ENCODE peak calls at places on chromosomes 12 and 14, in eight cellular contexts. Z is neural crest cell; G is ascending aorta; C is WERI-Rb-1; K is CD8-positive, alpha-beta T cell; N is GM13977; W is PC-9; T is thyroid gland. L is an unnamed sample.

GRCh38 chr14:96576359-96576758 is 74.2 kb downstream of the PAPOLA start:
- DNase-seq in Z (no peak), G (no peak), C (no peak), K (no peak), N (no peak), W (no peak), T (no peak), L (no peak)

GRCh38 chr12:31017535-31017934 is 56.1 kb upstream of the DDX11 start:
- DNase-seq in Z (no peak), G (no peak), C (no peak), K (no peak), N (no peak), W (no peak), T (no peak), L (no peak)

GRCh38 chr12:57418255-57418654 is 12.6 kb downstream of the R3HDM2 start:
- DNase-seq in Z (no peak), G (no peak), C (no peak), K (no peak), N (no peak), W (no peak), T (no peak), L (no peak)

GRCh38 chr12:78293039-78293686 is 462.5 kb downstream of the NAV3 start:
- DNase-seq in Z (no peak), G (no peak), C (no peak), K (no peak), N (no peak), W (peak), T (no peak), L (no peak)

GRCh38 chr12:49342066-49342913 is 4.4 kb upstream of the DNAJC22 start:
- DNase-seq in Z (peak), G (no peak), C (peak), K (peak), N (peak), W (peak), T (peak), L (peak)

GRCh38 chr12:40225984-40226602 is 1.3 kb downstream of the LRRK2 start:
- DNase-seq in Z (no peak), G (no peak), C (no peak), K (no peak), N (peak), W (no peak), T (no peak), L (no peak)

GRCh38 chr12:29782285-29782820 is 1.4 kb downstream of the TMTC1 start:
- DNase-seq in Z (no peak), G (no peak), C (no peak), K (no peak), N (peak), W (no peak), T (no peak), L (no peak)

GRCh38 chr12:9750276-9751203 is 10.2 kb downstream of the CD69 start:
- DNase-seq in Z (peak), G (no peak), C (peak), K (peak), N (peak), W (peak), T (peak), L (no peak)

GRCh38 chr12:116066381-116067230 is 210.9 kb downstream of the MED13L start:
- DNase-seq in Z (peak), G (no peak), C (peak), K (peak), N (peak), W (peak), T (peak), L (no peak)

GRCh38 chr14:44163946-44164345 is 343.1 kb downstream of the FSCB start:
- DNase-seq in Z (no peak), G (no peak), C (no peak), K (no peak), N (no peak), W (no peak), T (no peak), L (no peak)

GRCh38 chr12:40502322-40502721 is 189.9 kb upstream of the CNTN1 start:
- DNase-seq in Z (no peak), G (no peak), C (no peak), K (no peak), N (no peak), W (no peak), T (no peak), L (no peak)

GRCh38 chr12:44502681-44503080 is 373.4 kb downstream of the NELL2 start:
- DNase-seq in Z (no peak), G (no peak), C (no peak), K (no peak), N (no peak), W (no peak), T (peak), L (no peak)

GRCh38 chr12:44500423-44500822 is 375.7 kb downstream of the NELL2 start:
- DNase-seq in Z (no peak), G (no peak), C (no peak), K (no peak), N (no peak), W (no peak), T (no peak), L (no peak)

DNA sequence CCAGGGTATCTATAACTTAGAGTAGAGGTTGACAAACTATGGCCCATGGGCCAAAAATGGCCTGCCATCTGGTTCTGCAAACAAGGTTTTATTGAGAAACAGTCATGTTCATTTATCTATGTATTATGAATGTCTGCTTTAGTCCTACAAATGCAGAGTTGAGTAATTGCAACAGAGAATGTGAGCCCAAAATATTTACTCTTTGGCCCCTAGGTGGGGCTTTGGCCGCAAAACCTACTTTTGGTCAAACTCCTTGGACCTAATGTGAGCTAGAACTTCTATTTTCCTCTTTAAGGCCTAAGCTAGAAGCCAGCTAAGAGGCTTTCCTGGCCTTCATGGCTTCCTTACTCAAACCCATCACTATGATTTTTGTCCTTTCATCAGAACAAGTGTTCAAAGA is 379.1 kb downstream of the NELL2 start:
- DNase-seq in Z (no peak), G (no peak), C (no peak), K (no peak), N (no peak), W (no peak), T (no peak), L (no peak)
- TF ChIP-seq CTCF in Z (peak), G (no peak), C (peak), K (no peak), N (no peak), W (peak), T (peak), L (peak)

GRCh38 chr12:124857921-124858461 is 5.7 kb downstream of the SCARB1 start:
- DNase-seq in Z (no peak), G (no peak), C (no peak), K (no peak), N (no peak), W (no peak), T (no peak), L (no peak)

GRCh38 chr12:124855275-124855957 is 8.2 kb downstream of the SCARB1 start:
- DNase-seq in Z (no peak), G (no peak), C (no peak), K (no peak), N (no peak), W (no peak), T (no peak), L (no peak)

GRCh38 chr12:124856842-124857178 is 6.9 kb downstream of the SCARB1 start:
- DNase-seq in Z (no peak), G (no peak), C (no peak), K (no peak), N (no peak), W (no peak), T (no peak), L (no peak)

GRCh38 chr12:124854637-124855184 is 9.0 kb downstream of the SCARB1 start:
- DNase-seq in Z (no peak), G (no peak), C (no peak), K (no peak), N (no peak), W (no peak), T (no peak), L (no peak)

DNA sequence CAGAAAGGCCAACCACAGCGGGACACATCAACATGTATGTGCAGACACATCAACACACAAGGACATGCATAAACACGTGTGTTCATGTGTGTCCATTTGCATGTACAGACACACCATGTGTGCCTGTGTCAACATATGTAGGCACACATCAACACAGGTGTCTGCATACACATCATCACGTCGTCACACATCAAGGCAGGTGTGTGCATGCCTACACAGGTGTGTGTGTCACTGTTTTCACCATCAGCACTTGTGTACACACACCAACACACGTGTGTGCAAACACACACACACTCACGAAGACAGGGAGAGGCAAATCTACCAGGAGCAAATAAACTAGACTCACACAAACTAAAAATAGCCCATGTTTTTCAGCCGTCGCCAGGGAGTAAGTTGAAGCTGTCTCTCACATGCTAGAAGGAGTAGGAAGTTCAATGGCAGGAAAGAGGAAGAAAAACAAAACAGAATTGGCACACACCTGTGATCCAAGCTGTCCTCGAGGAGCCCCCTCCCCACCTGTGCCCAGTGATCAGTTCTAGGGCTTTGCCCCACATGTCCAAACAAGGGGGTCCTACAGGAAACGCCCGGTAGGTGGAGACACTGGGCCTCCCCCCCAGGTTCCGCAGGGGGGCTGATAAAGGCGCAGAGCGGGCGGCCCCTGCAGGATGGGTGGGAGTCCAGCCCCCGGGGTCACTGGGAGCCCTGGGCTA is 7.4 kb downstream of the SCARB1 start:
- DNase-seq in Z (no peak), G (no peak), C (no peak), K (no peak), N (no peak), W (no peak), T (no peak), L (no peak)
- TF ChIP-seq CTCF in Z (no peak), G (peak), C (no peak), K (no peak), N (peak), W (no peak), T (no peak), L (no peak)

GRCh38 chr14:37565550-37565949 is 29.5 kb downstream of the FOXA1 start:
- DNase-seq in Z (no peak), G (no peak), C (no peak), K (no peak), N (no peak), W (no peak), T (no peak), L (no peak)
- TF ChIP-seq CTCF in Z (peak), G (no peak), C (no peak), K (no peak), N (no peak), W (peak), T (no peak), L (peak)

GRCh38 chr12:24307153-24307552 is 357.7 kb upstream of the SOX5 start:
- DNase-seq in Z (no peak), G (no peak), C (no peak), K (no peak), N (no peak), W (no peak), T (no peak), L (no peak)
- TF ChIP-seq CTCF in Z (no peak), G (no peak), C (no peak), K (no peak), N (no peak), W (no peak), T (no peak), L (no peak)

GRCh38 chr12:67578976-67579661 is 69.4 kb upstream of the DYRK2 start:
- DNase-seq in Z (no peak), G (no peak), C (no peak), K (peak), N (no peak), W (no peak), T (no peak), L (no peak)

GRCh38 chr12:67579662-67580003 is 68.9 kb upstream of the DYRK2 start:
- DNase-seq in Z (no peak), G (no peak), C (no peak), K (no peak), N (no peak), W (no peak), T (no peak), L (no peak)

GRCh38 chr12:67586951-67587350 is 61.6 kb upstream of the DYRK2 start:
- DNase-seq in Z (no peak), G (no peak), C (no peak), K (no peak), N (no peak), W (no peak), T (no peak), L (no peak)

DNA sequence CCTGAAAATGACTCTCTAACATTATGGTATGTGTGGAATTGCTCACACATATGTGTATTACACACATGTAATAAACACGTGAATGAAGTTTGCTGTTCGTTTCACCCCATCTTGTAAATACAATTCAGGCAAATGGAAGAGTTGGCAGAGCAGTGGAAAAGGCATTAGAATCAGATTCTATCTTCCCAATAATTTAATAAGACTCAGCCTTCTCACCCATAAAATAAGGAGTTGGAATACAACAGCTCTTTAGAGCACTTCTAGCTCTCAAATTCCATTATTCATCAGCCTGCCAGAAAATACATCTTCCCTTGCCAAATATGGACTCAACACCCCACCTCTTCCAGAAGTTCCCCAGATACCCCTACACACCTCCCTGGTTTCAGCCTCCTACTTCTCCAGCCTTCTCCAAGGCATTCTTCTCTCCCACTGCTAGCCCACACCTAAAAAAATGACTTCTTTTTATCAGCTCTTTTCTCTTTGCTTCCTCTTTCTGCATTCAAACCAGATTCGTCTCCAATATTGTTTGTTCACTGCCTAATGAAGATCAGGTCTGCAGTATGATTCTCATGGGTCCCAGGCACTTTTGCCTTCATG is 66.2 kb upstream of the DYRK2 start:
- DNase-seq in Z (no peak), G (no peak), C (no peak), K (no peak), N (no peak), W (no peak), T (no peak), L (no peak)
- TF ChIP-seq CTCF in Z (no peak), G (no peak), C (no peak), K (no peak), N (no peak), W (no peak), T (no peak), L (no peak)

GRCh38 chr12:23361971-23362370 is 587.5 kb downstream of the SOX5 start:
- DNase-seq in Z (no peak), G (no peak), C (no peak), K (no peak), N (no peak), W (no peak), T (no peak), L (no peak)
- TF ChIP-seq CTCF in Z (peak), G (peak), C (peak), K (no peak), N (no peak), W (no peak), T (no peak), L (no peak)

DNA sequence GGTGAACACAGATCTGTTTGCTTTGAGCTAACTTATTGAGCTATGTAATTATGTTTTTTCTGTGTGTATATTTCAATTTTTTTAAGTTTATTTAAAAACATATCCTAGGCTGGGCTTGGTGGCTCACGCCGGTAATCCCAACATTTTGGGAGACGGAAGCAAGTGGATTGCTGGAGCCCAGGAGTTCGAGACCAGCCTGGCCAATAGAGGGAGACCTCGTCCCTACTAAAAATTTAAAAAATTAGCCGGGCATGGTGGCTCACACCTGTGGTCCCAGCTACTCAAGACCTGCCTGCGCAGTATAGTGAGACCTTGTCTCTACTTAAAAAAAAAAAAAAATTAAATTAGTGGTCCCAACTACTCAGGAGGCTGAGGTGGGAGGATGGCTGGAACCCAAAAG is 16.2 kb upstream of the RNASE1 start:
- DNase-seq in Z (no peak), G (no peak), C (no peak), K (no peak), N (no peak), W (no peak), T (no peak), L (no peak)
- TF ChIP-seq CTCF in Z (no peak), G (no peak), C (no peak), K (no peak), N (no peak), W (no peak), T (no peak), L (no peak)

GRCh38 chr14:29421156-29421728 is 506.4 kb downstream of the PRKD1 start:
- DNase-seq in Z (no peak), G (no peak), C (no peak), K (no peak), N (no peak), W (no peak), T (no peak), L (no peak)
- TF ChIP-seq CTCF in Z (peak), G (no peak), C (no peak), K (no peak), N (no peak), W (no peak), T (no peak), L (no peak)